ENCODE peak calls at places on chromosomes 7 and 10, in ten cellular contexts. P, B, Z, M, I, R, C, T, X and G are unnamed samples.

GRCh38 chr10:129743738-129744133 is 220.3 kb downstream of the EBF3 start:
- DNase-seq in P (no peak), B (no peak), Z (no peak), M (no peak), I (no peak), R (no peak), C (no peak), T (no peak), X (no peak), G (no peak)

GRCh38 chr10:116774728-116775151 is 32.4 kb upstream of the HSPA12A start:
- DNase-seq in P (no peak), B (no peak), Z (no peak), M (no peak), I (no peak), R (no peak), C (no peak), T (no peak), X (no peak), G (peak)

GRCh38 chr7:92698237-92698841 is 108.1 kb upstream of the FAM133B start:
- DNase-seq in P (peak), B (peak), Z (no peak), M (peak), I (peak), R (peak), C (no peak), T (peak), X (peak), G (peak)

GRCh38 chr10:132788180-132788830 is 2.4 kb upstream of the NKX6-2 start:
- DNase-seq in P (no peak), B (peak), Z (no peak), M (peak), I (no peak), R (no peak), C (no peak), T (peak), X (peak), G (no peak)

GRCh38 chr10:50224330-50224952 is 26.9 kb downstream of the ASAH2 start:
- DNase-seq in P (no peak), B (peak), Z (peak), M (peak), I (peak), R (no peak), C (no peak), T (peak), X (peak), G (peak)

GRCh38 chr10:1166828-1167275 is 110.7 kb downstream of the WDR37 start:
- DNase-seq in P (no peak), B (no peak), Z (no peak), M (no peak), I (no peak), R (no peak), C (no peak), T (no peak), X (no peak), G (no peak)

GRCh38 chr7:151897951-151898686 is 21.2 kb upstream of the PRKAG2 start:
- DNase-seq in P (no peak), B (no peak), Z (no peak), M (no peak), I (no peak), R (no peak), C (no peak), T (no peak), X (no peak), G (no peak)

GRCh38 chr10:61869276-61869675 is 32.2 kb upstream of the ARID5B start:
- DNase-seq in P (no peak), B (no peak), Z (no peak), M (no peak), I (no peak), R (no peak), C (no peak), T (no peak), X (no peak), G (no peak)

GRCh38 chr10:132482090-132482489 is 55.5 kb upstream of the INPP5A start:
- DNase-seq in P (no peak), B (no peak), Z (no peak), M (peak), I (peak), R (peak), C (no peak), T (peak), X (no peak), G (peak)

GRCh38 chr10:102743078-102743587 is 615 bp upstream of the WBP1L start:
- DNase-seq in P (no peak), B (no peak), Z (no peak), M (no peak), I (no peak), R (no peak), C (no peak), T (no peak), X (peak), G (no peak)
- H3K4me3 ChIP-seq in P (peak), B (no peak), Z (peak), M (peak), I (peak), R (peak), C (no peak), T (no peak), X (peak), G (no peak)

GRCh38 chr10:99431190-99431549 is 746 bp upstream of the GOT1 start:
- DNase-seq in P (peak), B (peak), Z (peak), M (peak), I (peak), R (peak), C (no peak), T (peak), X (peak), G (peak)

GRCh38 chr10:99435986-99436633 is 5.7 kb upstream of the GOT1 start:
- DNase-seq in P (no peak), B (peak), Z (peak), M (peak), I (no peak), R (no peak), C (no peak), T (peak), X (peak), G (peak)

GRCh38 chr10:99432047-99432446 is 1.6 kb upstream of the GOT1 start:
- DNase-seq in P (no peak), B (no peak), Z (no peak), M (no peak), I (no peak), R (no peak), C (no peak), T (no peak), X (no peak), G (no peak)

GRCh38 chr10:99432881-99433280 is 2.5 kb upstream of the GOT1 start:
- DNase-seq in P (no peak), B (no peak), Z (no peak), M (no peak), I (no peak), R (no peak), C (no peak), T (no peak), X (no peak), G (no peak)

GRCh38 chr10:99433378-99434020 is 3.1 kb upstream of the GOT1 start:
- DNase-seq in P (no peak), B (peak), Z (no peak), M (no peak), I (no peak), R (no peak), C (no peak), T (no peak), X (no peak), G (peak)
- TF ChIP-seq CTCF in P (peak), B (peak), Z (peak), M (no peak), I (no peak), R (no peak), C (no peak), T (peak), X (peak), G (peak)

DNA sequence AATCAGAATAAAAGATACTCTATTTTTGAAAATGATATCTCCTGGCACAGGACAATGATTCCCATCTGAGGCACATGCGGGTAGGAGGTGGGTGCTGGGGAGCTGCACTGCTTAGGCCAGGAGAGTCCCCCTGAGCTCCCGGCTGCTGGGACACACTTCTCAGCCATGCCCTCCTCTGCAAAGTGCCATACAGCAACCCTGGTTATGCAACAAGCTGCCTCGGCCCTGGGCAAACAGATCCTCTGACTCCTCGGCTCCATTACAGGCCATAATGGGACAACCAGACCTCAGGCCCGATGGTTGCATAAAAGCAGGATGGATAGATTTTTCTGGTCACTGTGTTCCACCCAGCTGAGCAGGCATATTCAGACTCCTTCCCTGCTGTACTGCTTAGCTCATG is 6.6 kb upstream of the LEP start:
- DNase-seq in P (no peak), B (no peak), Z (no peak), M (no peak), I (no peak), R (no peak), C (no peak), T (no peak), X (no peak), G (no peak)
- H3K4me3 ChIP-seq in P (no peak), B (no peak), Z (no peak), M (no peak), I (no peak), R (no peak), C (no peak), T (no peak), X (no peak), G (no peak)

GRCh38 chr7:39948932-39949928 is 826 bp upstream of the CDK13 start:
- DNase-seq in P (peak), B (peak), Z (peak), M (peak), I (peak), R (peak), C (peak), T (peak), X (peak), G (peak)

GRCh38 chr7:39950473-39951155 is 558 bp downstream of the CDK13 start:
- DNase-seq in P (peak), B (no peak), Z (peak), M (peak), I (peak), R (no peak), C (no peak), T (peak), X (peak), G (peak)

GRCh38 chr7:39951156-39951942 is 1.3 kb downstream of the CDK13 start:
- DNase-seq in P (peak), B (peak), Z (peak), M (peak), I (peak), R (peak), C (no peak), T (peak), X (peak), G (peak)

GRCh38 chr7:39948375-39948774 is 1.7 kb upstream of the CDK13 start:
- DNase-seq in P (no peak), B (no peak), Z (peak), M (no peak), I (no peak), R (no peak), C (no peak), T (no peak), X (no peak), G (no peak)

GRCh38 chr7:39949980-39950472 is at the start of gene CDK13:
- DNase-seq in P (peak), B (peak), Z (peak), M (peak), I (peak), R (peak), C (no peak), T (peak), X (peak), G (peak)
- TF ChIP-seq CTCF in P (no peak), B (no peak), Z (no peak), M (no peak), I (no peak), R (no peak), C (no peak), T (no peak), X (peak), G (no peak)

GRCh38 chr7:28660132-28660531 is 247.8 kb downstream of the CREB5 start:
- DNase-seq in P (no peak), B (no peak), Z (no peak), M (no peak), I (no peak), R (no peak), C (no peak), T (no peak), X (no peak), G (no peak)
- H3K4me3 ChIP-seq in P (no peak), B (no peak), Z (no peak), M (no peak), I (no peak), R (no peak), C (no peak), T (no peak), X (no peak), G (no peak)